ENCODE peak calls at places on chromosomes 16 and 17, in eight cellular contexts. T, Y, C, Q, E, M, W and O are unnamed samples.

GRCh38 chr16:89315791-89316581 is 98.5 kb downstream of the ZNF778 start:
- DNase-seq in T (peak), Y (no peak), C (peak), Q (no peak), E (peak), M (no peak), W (no peak), O (peak)

GRCh38 chr16:80616362-80616761 is 75.6 kb downstream of the DYNLRB2 start:
- DNase-seq in T (no peak), Y (no peak), C (no peak), Q (no peak), E (no peak), M (no peak), W (no peak), O (no peak)

GRCh38 chr17:78356163-78356713 is 3.6 kb downstream of the SOCS3 start:
- DNase-seq in T (peak), Y (peak), C (peak), Q (no peak), E (peak), M (no peak), W (no peak), O (peak)

GRCh38 chr16:3027983-3028715 is 4.3 kb downstream of the THOC6 start:
- DNase-seq in T (peak), Y (peak), C (peak), Q (peak), E (peak), M (peak), W (peak), O (peak)

GRCh38 chr17:57874058-57874419 is 24.2 kb upstream of the MRPS23 start:
- DNase-seq in T (no peak), Y (no peak), C (no peak), Q (no peak), E (no peak), M (no peak), W (no peak), O (no peak)

GRCh38 chr16:65105173-65105572 is 16.7 kb downstream of the CDH11 start:
- DNase-seq in T (no peak), Y (no peak), C (no peak), Q (no peak), E (no peak), M (no peak), W (no peak), O (no peak)

GRCh38 chr16:13936596-13937081 is 16.7 kb downstream of the ERCC4 start:
- DNase-seq in T (no peak), Y (no peak), C (peak), Q (no peak), E (no peak), M (no peak), W (no peak), O (no peak)

GRCh38 chr16:50742521-50743150 is 750 bp downstream of the CYLD start:
- DNase-seq in T (no peak), Y (peak), C (peak), Q (no peak), E (no peak), M (no peak), W (no peak), O (peak)

GRCh38 chr16:14180431-14181059 is 109.4 kb downstream of the MRTFB start:
- DNase-seq in T (no peak), Y (peak), C (no peak), Q (no peak), E (no peak), M (no peak), W (no peak), O (no peak)

GRCh38 chr17:7556627-7557026 is 1.9 kb upstream of the TNFSF13 start:
- DNase-seq in T (no peak), Y (no peak), C (no peak), Q (no peak), E (no peak), M (no peak), W (no peak), O (peak)

GRCh38 chr17:47077576-47077975 is 98.5 kb upstream of the RPRML start:
- DNase-seq in T (no peak), Y (no peak), C (peak), Q (no peak), E (no peak), M (no peak), W (no peak), O (no peak)

GRCh38 chr17:75695830-75696271 is 25.4 kb upstream of the ITGB4 start:
- DNase-seq in T (no peak), Y (no peak), C (no peak), Q (peak), E (no peak), M (no peak), W (no peak), O (peak)